ENCODE peak calls at places on chromosomes 4 and X, in five cellular contexts. W is iPS DF 6.9, N is fibroblast of lung, U is neural progenitor cell, T is breast epithelium. X is an unnamed sample. For H3K4me1, the result is how much of the 10 kb centered on the place peaks cover.

GRCh38 chrX:11757729-11758399 is at the start of gene MSL3:
- DNase-seq in U (peak), N (peak), T (peak), W (no peak), X (peak)

GRCh38 chrX:113868716-113869115 is 715.2 kb upstream of the HTR2C start:
- DNase-seq in U (no peak), T (no peak), W (no peak), N (no peak), X (no peak)

GRCh38 chrX:121571333-121571732 is 523.9 kb downstream of the GLUD2 start:
- DNase-seq in N (no peak), T (no peak), U (no peak), W (no peak), X (no peak)

GRCh38 chrX:123159403-123159802 is 24.7 kb upstream of the GRIA3 start:
- DNase-seq in U (no peak), N (no peak), W (no peak), T (no peak), X (no peak)

GRCh38 chr4:145920205-145920604 is 18.4 kb downstream of the ZNF827 start:
- DNase-seq in U (no peak), T (peak), N (peak), W (no peak), X (peak)

GRCh38 chr4:46844325-46844917 is 64.6 kb downstream of the COX7B2 start:
- DNase-seq in N (peak), T (no peak), W (no peak), U (peak), X (no peak)

GRCh38 chr4:62531731-62532130 is 1331.6 kb downstream of the ADGRL3 start:
- DNase-seq in N (no peak), W (peak), T (no peak), U (peak), X (no peak)

GRCh38 chrX:124239324-124239723 is 93.1 kb upstream of the TEX13D start:
- DNase-seq in W (no peak), T (no peak), U (no peak), N (no peak), X (no peak)

GRCh38 chrX:23341452-23341851 is 6.8 kb downstream of the PTCHD1 start:
- DNase-seq in U (peak), T (no peak), N (peak), W (no peak), X (no peak)

GRCh38 chr4:99301376-99302164 is 10.8 kb upstream of the ADH1A start:
- DNase-seq in U (no peak), N (no peak), T (no peak), W (no peak), X (peak)

GRCh38 chr4:142126890-142127497 is 490.6 kb downstream of the IL15 start:
- DNase-seq in T (peak), W (peak), N (peak), U (peak), X (no peak)

GRCh38 chr4:148730766-148731165 is 288.6 kb upstream of the NR3C2 start:
- DNase-seq in U (peak), N (no peak), T (no peak), W (no peak), X (no peak)

GRCh38 chrX:103503163-103503852 is 16.0 kb downstream of the RAB40A start:
- DNase-seq in U (no peak), T (no peak), N (peak), W (no peak), X (no peak)

GRCh38 chrX:4735299-4735698 is 1021.9 kb upstream of the PRKX start:
- DNase-seq in W (no peak), U (no peak), T (no peak), N (no peak), X (no peak)

GRCh38 chr4:15521442-15522039 is 51.9 kb downstream of the CC2D2A start:
- DNase-seq in W (no peak), T (no peak), U (no peak), N (no peak), X (no peak)

GRCh38 chrX:7640392-7640791 is 202.6 kb upstream of the VCX start:
- DNase-seq in T (no peak), U (no peak), N (no peak), W (no peak), X (no peak)

GRCh38 chr4:56764775-56765174 is 56.7 kb downstream of the SPINK2 start:
- DNase-seq in T (no peak), W (no peak), N (peak), U (no peak), X (no peak)

GRCh38 chr4:55758570-55758969 is 61.0 kb upstream of the EXOC1L start:
- DNase-seq in N (no peak), U (no peak), W (no peak), T (no peak), X (no peak)

GRCh38 chr4:161696957-161697356 is 466.8 kb downstream of the FSTL5 start:
- DNase-seq in W (no peak), U (no peak), T (no peak), N (peak), X (no peak)

GRCh38 chrX:7146026-7146702 is 1.3 kb upstream of the STS start:
- DNase-seq in W (no peak), U (no peak), T (no peak), N (no peak), X (no peak)

GRCh38 chr4:168621806-168622589 is 125.1 kb downstream of the PALLD start:
- DNase-seq in T (no peak), U (no peak), W (no peak), N (peak), X (no peak)

GRCh38 chr4:14582658-14583057 is 419.6 kb upstream of the CPEB2 start:
- DNase-seq in U (peak), N (no peak), W (no peak), T (no peak), X (no peak)

GRCh38 chr4:40325406-40326019 is 9.6 kb upstream of the CHRNA9 start:
- DNase-seq in U (peak), T (peak), W (no peak), N (peak), X (no peak)

GRCh38 chrX:78712381-78712780 is 35.1 kb upstream of the LPAR4 start:
- DNase-seq in W (no peak), N (peak), T (no peak), U (no peak), X (no peak)

GRCh38 chr4:1464581-1465171 is 58.4 kb upstream of the NKX1-1 start:
- DNase-seq in T (no peak), N (no peak), U (no peak), W (no peak), X (no peak)

DNA sequence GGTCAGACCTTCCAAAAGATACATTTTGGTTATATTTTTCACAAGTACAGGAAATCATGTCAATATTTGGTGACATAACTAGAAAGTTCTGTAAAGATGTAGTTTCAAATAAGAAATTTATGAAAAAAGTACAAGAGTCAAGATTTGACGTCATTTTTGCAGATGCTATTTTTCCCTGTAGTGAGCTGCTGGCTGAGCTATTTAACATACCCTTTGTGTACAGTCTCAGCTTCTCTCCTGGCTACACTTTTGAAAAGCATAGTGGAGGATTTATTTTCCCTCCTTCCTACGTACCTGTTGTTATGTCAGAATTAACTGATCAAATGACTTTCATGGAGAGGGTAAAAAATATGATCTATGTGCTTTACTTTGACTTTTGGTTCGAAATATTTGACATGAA is 536 bp downstream of the UGT2B7 start:
- DNase-seq in U (no peak), T (no peak), W (no peak), N (no peak), X (no peak)
- H3K27ac ChIP-seq in U (no peak), T (no peak), W (no peak), N (no peak), X (no peak)

DNA sequence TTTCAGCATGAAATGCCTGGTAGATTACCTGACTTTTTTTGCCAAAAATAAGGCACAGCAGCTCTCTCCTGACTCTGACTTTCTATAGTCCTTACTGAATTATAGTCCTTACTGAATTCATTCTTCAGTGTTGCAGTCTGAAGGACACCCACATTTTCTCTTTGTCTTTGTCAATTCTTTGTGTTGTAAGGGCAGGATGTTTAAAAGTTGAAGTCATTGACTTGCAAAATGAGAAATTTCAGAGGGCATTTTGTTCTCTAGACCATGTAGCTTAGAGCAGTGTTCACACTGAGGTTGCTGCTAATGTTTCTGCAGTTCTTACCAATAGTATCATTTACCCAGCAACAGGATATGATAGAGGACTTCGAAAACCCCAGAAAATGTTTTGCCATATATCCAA is 168.0 kb downstream of the SOWAHB start:
- DNase-seq in W (no peak), T (no peak), U (no peak), N (peak), X (no peak)
- H3K4me1 ChIP-seq in W (under half), T (under half), U (under half), N (under half), X (under half)

DNA sequence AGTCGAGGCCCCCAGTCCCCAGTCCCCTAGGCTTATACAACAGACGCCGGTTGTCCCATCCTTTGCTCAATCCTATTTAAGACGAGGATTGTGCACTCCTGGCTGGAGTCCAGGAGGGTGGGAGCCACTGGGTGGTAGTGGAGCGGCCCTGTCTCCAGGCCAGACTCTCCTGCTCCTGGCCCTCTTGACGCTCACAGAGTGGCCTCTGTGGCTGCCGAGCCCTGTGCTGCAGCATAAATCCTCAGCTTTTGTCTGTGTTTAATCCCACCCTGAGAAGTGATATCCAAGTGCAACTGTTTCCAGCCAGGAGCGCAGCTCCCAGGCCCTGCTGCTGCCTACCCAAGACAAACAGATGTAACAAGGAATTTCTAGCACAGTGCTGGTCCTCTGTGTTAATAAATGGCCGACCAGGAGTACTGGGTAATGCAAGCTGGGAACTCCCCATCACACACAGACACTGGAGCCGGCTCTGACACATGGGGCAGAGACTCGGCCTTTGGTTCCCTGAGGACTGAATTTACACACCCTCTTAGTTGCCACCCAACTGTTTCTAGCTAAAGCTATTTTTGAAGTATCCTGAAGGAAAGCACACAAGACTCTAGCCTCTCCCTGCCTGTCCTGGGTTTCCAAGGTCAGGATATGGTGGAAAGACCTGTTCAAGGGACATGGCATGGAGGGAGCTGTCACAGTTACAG is 85.3 kb downstream of the GATB start:
- DNase-seq in T (no peak), N (no peak), W (no peak), U (peak), X (no peak)
- H3K27ac ChIP-seq in T (peak), N (no peak), W (no peak), U (no peak), X (peak)

GRCh38 chr4:27084685-27085356 is 224.2 kb downstream of the STIM2 start:
- DNase-seq in W (no peak), N (peak), T (no peak), U (peak), X (peak)
- H3K4me1 ChIP-seq in W (under half), N (under half), T (under half), U (under half), X (under half)

GRCh38 chr4:121677524-121677923 is 19.3 kb downstream of the ANXA5 start:
- DNase-seq in N (no peak), T (no peak), U (no peak), W (no peak), X (no peak)

GRCh38 chr4:121679267-121679666 is 17.5 kb downstream of the ANXA5 start:
- DNase-seq in T (no peak), W (no peak), N (peak), U (no peak), X (no peak)

GRCh38 chr4:121676388-121677075 is 20.2 kb downstream of the ANXA5 start:
- DNase-seq in T (no peak), N (no peak), U (no peak), W (no peak), X (no peak)

GRCh38 chr4:121684016-121684415 is 12.8 kb downstream of the ANXA5 start:
- DNase-seq in T (no peak), W (no peak), U (no peak), N (no peak), X (no peak)

GRCh38 chr4:121680571-121680970 is 16.2 kb downstream of the ANXA5 start:
- DNase-seq in N (no peak), U (no peak), T (no peak), W (no peak), X (no peak)
- H3K27ac ChIP-seq in N (no peak), U (no peak), T (no peak), W (no peak), X (no peak)

DNA sequence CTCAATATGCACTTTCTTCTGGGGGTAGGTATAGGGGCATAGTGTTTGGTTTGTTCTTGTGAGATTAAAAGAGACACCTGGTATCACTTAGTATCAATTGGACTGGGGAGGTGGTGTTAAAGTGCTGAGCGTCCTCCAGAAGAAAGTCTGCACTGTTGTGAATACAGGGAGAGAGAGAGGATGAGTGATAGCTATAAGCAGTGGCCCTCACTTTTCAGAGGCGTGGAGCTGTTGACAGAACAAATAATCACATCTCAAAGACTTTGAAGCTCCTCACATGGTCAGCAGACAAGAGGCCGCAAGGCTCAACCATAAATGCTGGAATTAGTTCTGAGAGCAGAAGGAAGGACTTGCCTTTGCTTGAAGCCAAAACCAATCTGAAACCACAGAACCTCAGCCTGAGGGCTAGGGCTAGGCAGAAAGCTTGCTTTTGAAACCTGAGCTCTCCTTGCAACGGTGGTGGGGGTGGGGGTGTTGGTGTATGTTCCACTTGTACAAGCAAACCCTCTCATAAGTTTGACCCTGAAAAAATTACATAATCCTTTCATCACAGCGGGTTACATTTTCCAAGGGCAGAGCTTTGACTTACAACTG is 123.2 kb upstream of the SCML1 start:
- DNase-seq in N (peak), W (no peak), U (no peak), T (no peak), X (no peak)
- H3K4me1 ChIP-seq in N (under half), W (under half), U (under half), T (under half), X (under half)

DNA sequence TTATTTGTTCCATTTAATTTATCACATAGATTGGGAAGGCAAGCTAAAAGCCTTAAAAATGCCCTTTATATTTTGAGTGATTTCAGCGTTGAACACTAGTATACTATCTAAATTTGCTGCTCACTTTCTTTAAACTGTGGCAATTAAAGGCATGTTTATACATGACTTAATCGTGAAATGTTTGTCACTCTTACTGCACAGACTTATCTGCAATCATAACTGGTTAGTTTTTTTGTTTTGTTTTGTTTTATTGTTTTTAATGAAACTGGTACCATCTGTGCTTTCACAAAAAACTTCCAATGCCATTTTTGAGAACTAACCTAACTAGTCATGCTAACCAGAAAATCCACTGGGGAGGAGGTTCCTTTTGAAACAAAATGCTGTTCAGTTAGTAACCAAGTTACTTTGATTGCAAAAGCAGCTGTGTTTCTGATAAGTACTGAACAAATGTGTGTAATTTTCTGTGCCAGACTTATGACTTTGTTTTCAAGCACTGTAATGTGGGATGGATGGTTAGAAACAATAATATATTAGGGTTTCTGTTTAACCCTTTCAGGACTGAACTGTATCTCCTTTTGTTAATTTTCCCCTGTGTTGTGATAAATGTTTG is 56.1 kb downstream of the CCKAR start:
- DNase-seq in U (no peak), W (no peak), T (no peak), N (peak), X (no peak)
- H3K27ac ChIP-seq in U (no peak), W (no peak), T (no peak), N (no peak), X (no peak)

DNA sequence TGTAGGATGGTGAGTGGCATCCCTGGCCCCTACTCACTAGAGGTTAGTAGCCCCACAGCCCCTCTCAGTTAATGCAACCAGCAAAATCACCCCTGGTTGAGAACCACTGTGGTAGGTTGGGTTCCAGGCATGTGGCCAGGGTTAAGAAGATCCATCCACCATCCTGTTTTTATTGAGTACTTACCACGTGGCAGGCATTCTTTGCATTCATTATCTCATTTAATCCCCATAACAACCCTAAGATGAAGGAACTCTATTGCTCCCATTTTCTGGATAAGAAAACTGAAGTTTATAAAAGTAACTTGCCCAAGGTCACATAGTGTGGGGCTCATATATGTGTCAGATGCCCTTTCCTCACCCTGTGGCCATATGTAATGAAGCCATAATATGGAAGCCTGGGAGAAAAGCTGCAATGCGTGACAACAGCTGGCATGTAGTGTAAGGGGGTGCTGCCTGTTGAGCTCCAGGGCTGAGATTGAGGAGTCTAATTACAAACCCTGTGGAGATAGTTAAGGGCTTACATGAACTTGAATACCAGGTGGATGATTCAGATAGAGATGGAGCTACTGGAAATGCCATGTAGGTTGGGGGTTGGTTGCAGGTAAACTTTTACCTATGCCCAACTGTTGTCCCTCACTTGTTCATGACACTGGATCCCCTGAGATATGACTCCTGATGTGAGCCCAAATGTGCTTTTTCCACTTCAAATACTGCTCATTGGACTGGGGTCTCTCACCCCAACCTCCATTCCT is 100.2 kb upstream of the PGRMC2 start:
- DNase-seq in T (no peak), U (no peak), N (peak), W (no peak), X (no peak)
- H3K4me1 ChIP-seq in T (under half), U (under half), N (under half), W (under half), X (under half)